ENCODE peak calls at places on chromosomes 1 and 21, in nine cellular contexts. One of them, this sample, is unnamed.

GRCh38 chr1:206066479-206067171 is 13.7 kb downstream of the RHEX start:
- DNase-seq in GM12892: no peak
- DNase-seq in transverse colon: no peak
- DNase-seq in nephron progenitor cell: no peak
- DNase-seq in neuronal stem cell: no peak
- DNase-seq in iris pigment epithelial cell: peak
- DNase-seq in IMR-90: no peak
- DNase-seq in GM03348: no peak
- DNase-seq in Peyer's patch: no peak
- DNase-seq in this sample: no peak

GRCh38 chr1:218259800-218260199 is 25.3 kb upstream of the RRP15 start:
- DNase-seq in GM12892: no peak
- DNase-seq in transverse colon: no peak
- DNase-seq in nephron progenitor cell: peak
- DNase-seq in neuronal stem cell: no peak
- DNase-seq in iris pigment epithelial cell: peak
- DNase-seq in IMR-90: no peak
- DNase-seq in GM03348: no peak
- DNase-seq in Peyer's patch: no peak
- DNase-seq in this sample: no peak

GRCh38 chr1:156460525-156460924 is 40.0 kb downstream of the MEF2D start:
- DNase-seq in GM12892: no peak
- DNase-seq in transverse colon: no peak
- DNase-seq in nephron progenitor cell: no peak
- DNase-seq in neuronal stem cell: no peak
- DNase-seq in iris pigment epithelial cell: no peak
- DNase-seq in IMR-90: no peak
- DNase-seq in GM03348: no peak
- DNase-seq in Peyer's patch: no peak
- DNase-seq in this sample: no peak

GRCh38 chr1:151210830-151211229 is 12.5 kb downstream of the PIP5K1A start:
- DNase-seq in GM12892: no peak
- DNase-seq in transverse colon: no peak
- DNase-seq in nephron progenitor cell: no peak
- DNase-seq in neuronal stem cell: no peak
- DNase-seq in iris pigment epithelial cell: peak
- DNase-seq in IMR-90: peak
- DNase-seq in GM03348: peak
- DNase-seq in Peyer's patch: no peak
- DNase-seq in this sample: no peak

GRCh38 chr1:106224426-106224825 is 832.0 kb upstream of the PRMT6 start:
- DNase-seq in GM12892: no peak
- DNase-seq in transverse colon: no peak
- DNase-seq in nephron progenitor cell: no peak
- DNase-seq in neuronal stem cell: no peak
- DNase-seq in iris pigment epithelial cell: peak
- DNase-seq in IMR-90: no peak
- DNase-seq in GM03348: no peak
- DNase-seq in Peyer's patch: no peak
- DNase-seq in this sample: no peak

GRCh38 chr21:31446206-31446900 is 102.3 kb upstream of the TIAM1 start:
- DNase-seq in GM12892: no peak
- DNase-seq in transverse colon: no peak
- DNase-seq in nephron progenitor cell: no peak
- DNase-seq in neuronal stem cell: no peak
- DNase-seq in iris pigment epithelial cell: no peak
- DNase-seq in IMR-90: no peak
- DNase-seq in GM03348: no peak
- DNase-seq in Peyer's patch: no peak
- DNase-seq in this sample: no peak

GRCh38 chr1:162385702-162386101 is 4.2 kb downstream of the C1orf226 start:
- DNase-seq in GM12892: no peak
- DNase-seq in transverse colon: no peak
- DNase-seq in nephron progenitor cell: no peak
- DNase-seq in neuronal stem cell: no peak
- DNase-seq in iris pigment epithelial cell: no peak
- DNase-seq in IMR-90: no peak
- DNase-seq in GM03348: no peak
- DNase-seq in Peyer's patch: no peak
- DNase-seq in this sample: no peak

GRCh38 chr1:72186733-72187307 is 95.5 kb downstream of the NEGR1 start:
- DNase-seq in GM12892: no peak
- DNase-seq in transverse colon: no peak
- DNase-seq in nephron progenitor cell: no peak
- DNase-seq in neuronal stem cell: no peak
- DNase-seq in iris pigment epithelial cell: peak
- DNase-seq in IMR-90: peak
- DNase-seq in GM03348: peak
- DNase-seq in Peyer's patch: no peak
- DNase-seq in this sample: peak

GRCh38 chr21:26795866-26796329 is 49.3 kb downstream of the ADAMTS1 start:
- DNase-seq in GM12892: no peak
- DNase-seq in transverse colon: peak
- DNase-seq in nephron progenitor cell: no peak
- DNase-seq in neuronal stem cell: no peak
- DNase-seq in iris pigment epithelial cell: peak
- DNase-seq in IMR-90: peak
- DNase-seq in GM03348: peak
- DNase-seq in Peyer's patch: no peak
- DNase-seq in this sample: no peak

GRCh38 chr1:165512817-165513216 is 31.0 kb upstream of the LRRC52 start:
- DNase-seq in GM12892: no peak
- DNase-seq in transverse colon: no peak
- DNase-seq in nephron progenitor cell: peak
- DNase-seq in neuronal stem cell: no peak
- DNase-seq in iris pigment epithelial cell: no peak
- DNase-seq in IMR-90: no peak
- DNase-seq in GM03348: no peak
- DNase-seq in Peyer's patch: no peak
- DNase-seq in this sample: peak

GRCh38 chr1:39915499-39916129 is 13.9 kb upstream of the MYCL start:
- DNase-seq in GM12892: no peak
- DNase-seq in transverse colon: no peak
- DNase-seq in nephron progenitor cell: no peak
- DNase-seq in neuronal stem cell: no peak
- DNase-seq in iris pigment epithelial cell: no peak
- DNase-seq in IMR-90: no peak
- DNase-seq in GM03348: no peak
- DNase-seq in Peyer's patch: no peak
- DNase-seq in this sample: no peak

This sample was measured in cerebellum.